ENCODE peak calls at places on chromosomes 16 and 17, in seven cellular contexts. A is A549, B is right cardiac atrium, O is HepG2, R is body of pancreas, Q is aorta, L is right lobe of liver. M is an unnamed sample. For H3K4me1, the result is how much of the 10 kb centered on the place peaks cover.

GRCh38 chr17:64214950-64215349 is 48.1 kb downstream of the TEX2 start:
- ATAC-seq in R (no peak), Q (no peak), L (no peak), B (no peak), O (no peak), A (no peak), M (no peak)

GRCh38 chr16:10589106-10589505 is 8.7 kb upstream of the EMP2 start:
- ATAC-seq in R (no peak), A (no peak), L (no peak), O (no peak), B (no peak), Q (no peak), M (no peak)

GRCh38 chr17:46862949-46863348 is 11.6 kb downstream of the WNT9B start:
- ATAC-seq in A (no peak), B (no peak), O (peak), R (no peak), L (no peak), Q (no peak), M (no peak)

GRCh38 chr17:61531223-61531622 is 59.8 kb downstream of the NACA2 start:
- ATAC-seq in R (no peak), A (no peak), B (no peak), O (no peak), L (no peak), Q (no peak), M (no peak)

GRCh38 chr16:88507231-88507743 is 54.2 kb downstream of the ZFPM1 start:
- ATAC-seq in R (no peak), B (no peak), L (no peak), A (no peak), Q (no peak), O (no peak), M (no peak)

GRCh38 chr16:87186440-87186839 is 130.8 kb downstream of the C16orf95 start:
- ATAC-seq in L (no peak), A (no peak), R (no peak), Q (no peak), O (no peak), B (no peak), M (no peak)

GRCh38 chr16:46859719-46860152 is 24.4 kb upstream of the GPT2 start:
- ATAC-seq in R (no peak), L (no peak), A (peak), O (peak), Q (no peak), B (no peak), M (no peak)

GRCh38 chr16:16062023-16062932 is 112.9 kb downstream of the ABCC1 start:
- ATAC-seq in L (no peak), B (peak), O (no peak), R (no peak), Q (no peak), A (no peak), M (peak)

GRCh38 chr16:65744401-65744800 is 622.1 kb upstream of the CDH5 start:
- ATAC-seq in Q (no peak), A (no peak), R (no peak), L (no peak), B (no peak), O (no peak), M (no peak)

GRCh38 chr16:58417600-58417999 is 25.3 kb downstream of the GINS3 start:
- ATAC-seq in O (no peak), B (peak), L (no peak), R (no peak), A (no peak), Q (no peak), M (no peak)

GRCh38 chr17:4559851-4560820 is at the start of gene GGT6:
- ATAC-seq in B (peak), O (no peak), A (no peak), Q (no peak), R (peak), L (no peak), M (no peak)

DNA sequence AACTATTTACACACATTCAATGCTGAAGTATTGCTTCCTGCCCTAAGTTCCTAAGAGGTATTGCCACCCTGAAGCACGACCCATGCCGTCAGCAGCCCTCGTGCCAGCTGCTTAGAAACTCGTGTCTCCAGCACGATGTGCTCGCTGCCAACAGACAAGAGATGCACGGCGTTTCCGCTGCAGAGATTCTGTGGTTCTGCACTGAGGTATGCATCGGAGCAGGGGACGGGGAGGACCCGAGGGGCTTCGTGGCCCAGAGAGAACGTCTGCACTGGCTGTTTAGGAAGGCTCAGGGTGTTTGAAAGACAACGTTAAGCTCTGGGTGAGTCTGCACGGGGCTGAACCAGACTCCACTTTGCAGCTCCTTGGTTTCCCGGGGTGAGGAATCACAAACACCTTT is 82.7 kb upstream of the CREBBP start:
- ATAC-seq in L (no peak), A (no peak), R (no peak), B (no peak), O (no peak), Q (no peak), M (no peak)
- H3K4me3 ChIP-seq in L (no peak), A (no peak), R (no peak), B (no peak), O (no peak), Q (no peak), M (no peak)

DNA sequence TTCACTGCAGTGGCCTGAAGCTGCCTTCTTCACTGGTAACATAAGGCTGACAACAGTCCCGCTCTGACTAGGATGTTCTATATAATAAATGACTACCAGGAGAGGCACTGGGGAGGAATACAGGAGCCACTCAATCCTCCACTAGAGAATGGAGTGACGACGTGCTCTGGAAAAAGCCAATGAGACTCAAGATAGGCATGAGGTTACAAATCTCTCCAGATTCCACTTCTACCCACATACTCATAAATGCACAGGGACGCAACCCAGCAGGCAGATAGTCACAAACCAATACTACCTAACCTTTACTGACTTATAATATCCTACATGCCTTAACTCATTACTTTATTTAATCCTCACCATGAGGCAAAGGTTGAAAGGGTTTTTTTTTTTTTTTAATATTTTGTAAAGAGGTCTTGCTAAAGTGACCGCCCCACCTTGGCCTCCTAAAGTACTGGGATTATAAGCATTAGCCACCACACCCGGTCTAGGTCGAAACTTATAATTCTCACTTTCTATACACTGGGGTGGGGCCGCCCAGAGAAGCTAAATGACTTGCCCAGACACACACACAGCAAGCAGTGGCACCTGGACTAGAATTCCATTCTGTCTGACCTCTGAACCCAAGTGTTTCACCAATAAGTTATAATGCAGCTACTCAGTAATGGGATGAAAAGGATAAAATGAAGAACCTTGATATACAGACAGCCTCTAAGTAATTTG is 33.7 kb downstream of the TOM1L2 start:
- ATAC-seq in O (no peak), B (no peak), Q (no peak), A (no peak), R (no peak), L (no peak), M (no peak)
- H3K4me1 ChIP-seq in O (half or more), B (under half), Q (under half), A (half or more), R (half or more), L (under half), M (under half)

GRCh38 chr17:67475161-67475887 is 98.2 kb downstream of the PITPNC1 start:
- ATAC-seq in A (peak), L (peak), Q (peak), B (peak), R (peak), O (peak), M (peak)
- H3K27ac ChIP-seq in A (no peak), L (no peak), Q (no peak), B (peak), R (peak), O (no peak), M (peak)

GRCh38 chr16:30091474-30092372 is at the start of gene TBX6:
- ATAC-seq in B (peak), O (peak), A (peak), Q (peak), L (peak), R (peak), M (peak)
- H3K4me3 ChIP-seq in B (peak), O (peak), A (peak), Q (peak), L (peak), R (peak), M (peak)

DNA sequence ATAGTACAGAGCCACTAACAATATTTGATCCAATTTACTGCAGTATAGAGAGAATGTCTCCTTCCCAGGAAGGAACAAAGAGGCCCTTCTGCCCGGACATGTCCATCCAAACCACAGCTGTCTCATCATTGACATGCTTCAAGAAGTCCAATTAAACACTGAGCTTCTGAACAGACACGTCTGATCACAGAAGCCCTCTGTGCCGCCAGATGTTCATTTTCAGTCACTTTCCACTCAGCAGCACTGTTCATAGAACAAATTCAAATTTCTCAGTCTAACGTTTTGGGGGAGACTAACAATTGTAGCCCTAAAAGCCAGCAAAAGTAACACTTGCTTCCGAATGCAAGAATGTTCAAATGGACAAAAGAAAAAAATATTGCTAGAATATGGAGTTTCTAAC is 15.3 kb downstream of the ZC3H7A start:
- ATAC-seq in A (no peak), O (no peak), B (no peak), R (no peak), Q (no peak), L (no peak), M (no peak)
- H3K4me1 ChIP-seq in A (under half), O (half or more), B (under half), R (under half), Q (under half), L (under half), M (under half)

GRCh38 chr17:78889525-78889924 is 13.5 kb downstream of the CEP295NL start:
- ATAC-seq in Q (no peak), L (no peak), R (no peak), O (no peak), B (no peak), A (no peak), M (no peak)
- H3K27ac ChIP-seq in Q (no peak), L (peak), R (peak), O (no peak), B (no peak), A (no peak), M (peak)

GRCh38 chr17:50931003-50931878 is 65.1 kb upstream of the TOB1 start:
- ATAC-seq in A (peak), L (peak), Q (peak), R (peak), O (peak), B (peak), M (peak)
- H3K4me3 ChIP-seq in A (peak), L (peak), Q (no peak), R (peak), O (peak), B (peak), M (peak)

M was measured in gastroesophageal sphincter.